ENCODE peak calls at places on chromosomes 6 and 20, in five cellular contexts. One of them, this sample, is unnamed.

GRCh38 chr20:61535956-61536355 is 283.9 kb downstream of the CDH4 start:
- DNase-seq in GM13977: no peak
- DNase-seq in stimulated activated naive B cell treated with anti-CD40 and anti-IgM and Interleukin-4, amounts not matched to agents 10 μg/mL and 1 μg/mL and 100 μg/mL, for 72 hours: no peak
- DNase-seq in caudate nucleus: no peak
- DNase-seq in T-helper 2 cell: no peak
- DNase-seq in this sample: no peak

GRCh38 chr6:129709451-129709908 is 497 bp downstream of the ARHGAP18 start:
- DNase-seq in caudate nucleus: no peak
- DNase-seq in T-helper 2 cell: no peak
- DNase-seq in GM13977: peak
- DNase-seq in stimulated activated naive B cell treated with anti-CD40 and anti-IgM and Interleukin-4, amounts not matched to agents 10 μg/mL and 1 μg/mL and 100 μg/mL, for 72 hours: no peak
- DNase-seq in this sample: no peak

GRCh38 chr6:169864148-169865030 is 113.0 kb downstream of the ERMARD start:
- DNase-seq in T-helper 2 cell: no peak
- DNase-seq in caudate nucleus: no peak
- DNase-seq in stimulated activated naive B cell treated with anti-CD40 and anti-IgM and Interleukin-4, amounts not matched to agents 10 μg/mL and 1 μg/mL and 100 μg/mL, for 72 hours: no peak
- DNase-seq in GM13977: no peak
- DNase-seq in this sample: no peak

GRCh38 chr6:37674161-37674560 is 23.5 kb downstream of the MDGA1 start:
- DNase-seq in caudate nucleus: peak
- DNase-seq in stimulated activated naive B cell treated with anti-CD40 and anti-IgM and Interleukin-4, amounts not matched to agents 10 μg/mL and 1 μg/mL and 100 μg/mL, for 72 hours: no peak
- DNase-seq in GM13977: no peak
- DNase-seq in T-helper 2 cell: no peak
- DNase-seq in this sample: no peak

GRCh38 chr6:107847844-107848802 is 24.0 kb upstream of the SCML4 start:
- DNase-seq in stimulated activated naive B cell treated with anti-CD40 and anti-IgM and Interleukin-4, amounts not matched to agents 10 μg/mL and 1 μg/mL and 100 μg/mL, for 72 hours: peak
- DNase-seq in GM13977: peak
- DNase-seq in caudate nucleus: peak
- DNase-seq in T-helper 2 cell: peak
- DNase-seq in this sample: peak

GRCh38 chr6:165605901-165606739 is 56.9 kb downstream of the PDE10A start:
- DNase-seq in T-helper 2 cell: no peak
- DNase-seq in GM13977: no peak
- DNase-seq in stimulated activated naive B cell treated with anti-CD40 and anti-IgM and Interleukin-4, amounts not matched to agents 10 μg/mL and 1 μg/mL and 100 μg/mL, for 72 hours: no peak
- DNase-seq in caudate nucleus: no peak
- DNase-seq in this sample: no peak

GRCh38 chr6:165308926-165309731 is at the start of gene C6orf118:
- DNase-seq in stimulated activated naive B cell treated with anti-CD40 and anti-IgM and Interleukin-4, amounts not matched to agents 10 μg/mL and 1 μg/mL and 100 μg/mL, for 72 hours: no peak
- DNase-seq in GM13977: no peak
- DNase-seq in caudate nucleus: peak
- DNase-seq in T-helper 2 cell: no peak
- DNase-seq in this sample: peak

GRCh38 chr20:10671221-10671849 is 2.5 kb downstream of the JAG1 start:
- DNase-seq in GM13977: peak
- DNase-seq in stimulated activated naive B cell treated with anti-CD40 and anti-IgM and Interleukin-4, amounts not matched to agents 10 μg/mL and 1 μg/mL and 100 μg/mL, for 72 hours: peak
- DNase-seq in caudate nucleus: peak
- DNase-seq in T-helper 2 cell: no peak
- DNase-seq in this sample: no peak

GRCh38 chr6:141475269-141475668 is 657.5 kb upstream of the GJE1 start:
- DNase-seq in GM13977: no peak
- DNase-seq in T-helper 2 cell: no peak
- DNase-seq in stimulated activated naive B cell treated with anti-CD40 and anti-IgM and Interleukin-4, amounts not matched to agents 10 μg/mL and 1 μg/mL and 100 μg/mL, for 72 hours: no peak
- DNase-seq in caudate nucleus: no peak
- DNase-seq in this sample: no peak

GRCh38 chr6:32604434-32604877 is 14.8 kb upstream of the HLA-DRB1 start:
- DNase-seq in T-helper 2 cell: no peak
- DNase-seq in GM13977: peak
- DNase-seq in stimulated activated naive B cell treated with anti-CD40 and anti-IgM and Interleukin-4, amounts not matched to agents 10 μg/mL and 1 μg/mL and 100 μg/mL, for 72 hours: no peak
- DNase-seq in caudate nucleus: no peak
- DNase-seq in this sample: no peak

This sample was measured in NCI-H1930.